ENCODE peak calls at places on chromosomes 1 and 21, in six cellular contexts. R is ovary, D is heart left ventricle, B is prostate gland, V is tibial nerve, F is Peyer's patch. O is an unnamed sample. For H3K36me3, the result is how much of the 10 kb centered on the place peaks cover.

GRCh38 chr1:28675921-28676257 is 7.3 kb downstream of the GMEB1 start:
- DNase-seq in R (no peak), D (no peak), B (no peak), V (no peak), F (no peak), O (no peak)

GRCh38 chr1:198125995-198126758 is 30.6 kb upstream of the NEK7 start:
- DNase-seq in R (no peak), D (no peak), B (no peak), V (no peak), F (no peak), O (no peak)

GRCh38 chr1:179230721-179231120 is 1.2 kb upstream of the ABL2 start:
- DNase-seq in R (no peak), D (no peak), B (no peak), V (no peak), F (no peak), O (no peak)

GRCh38 chr1:226577401-226578180 is 29.0 kb downstream of the STUM start:
- DNase-seq in R (no peak), D (no peak), B (no peak), V (no peak), F (peak), O (no peak)

GRCh38 chr1:119660253-119661078 is 12.4 kb upstream of the ZNF697 start:
- DNase-seq in R (no peak), D (no peak), B (no peak), V (no peak), F (no peak), O (no peak)

GRCh38 chr1:23394664-23395063 is 25.0 kb upstream of the ZNF436 start:
- DNase-seq in R (peak), D (peak), B (no peak), V (peak), F (peak), O (peak)

GRCh38 chr1:32539584-32540571 is 651 bp downstream of the ZBTB8A start:
- DNase-seq in R (peak), D (peak), B (peak), V (no peak), F (peak), O (peak)

GRCh38 chr1:59204001-59204400 is 92.9 kb upstream of the FGGY start:
- DNase-seq in R (no peak), D (peak), B (peak), V (peak), F (no peak), O (peak)

GRCh38 chr1:52556641-52557360 is 3.9 kb upstream of the TUT4 start:
- DNase-seq in R (no peak), D (no peak), B (no peak), V (no peak), F (no peak), O (no peak)

GRCh38 chr1:209480345-209480744 is 103.2 kb upstream of the CAMK1G start:
- DNase-seq in R (no peak), D (no peak), B (no peak), V (no peak), F (no peak), O (no peak)

GRCh38 chr21:37811711-37812110 is 104.5 kb downstream of the KCNJ6 start:
- DNase-seq in R (no peak), D (no peak), B (no peak), V (no peak), F (no peak), O (no peak)

GRCh38 chr1:181061891-181062777 is 26.4 kb upstream of the IER5 start:
- DNase-seq in R (no peak), D (peak), B (no peak), V (peak), F (peak), O (peak)

GRCh38 chr1:193408782-193409293 is 222.4 kb upstream of the B3GALT2 start:
- DNase-seq in R (peak), D (peak), B (peak), V (peak), F (peak), O (peak)

GRCh38 chr1:156970017-156970416 is 49.6 kb downstream of the LRRC71 start:
- DNase-seq in R (no peak), D (no peak), B (no peak), V (no peak), F (no peak), O (no peak)

GRCh38 chr1:62593825-62594394 is 3.4 kb upstream of the ANGPTL3 start:
- DNase-seq in R (no peak), D (no peak), B (no peak), V (no peak), F (no peak), O (no peak)

GRCh38 chr1:63592536-63593302 is 492 bp upstream of the PGM1 start:
- DNase-seq in R (no peak), D (no peak), B (no peak), V (no peak), F (no peak), O (no peak)

GRCh38 chr1:111707906-111708305 is 31.3 kb downstream of the INKA2 start:
- DNase-seq in R (no peak), D (no peak), B (no peak), V (no peak), F (no peak), O (no peak)
- H3K36me3 ChIP-seq in R (under half), D (half or more), B (under half), V (half or more), F (under half), O (under half)

GRCh38 chr1:40802078-40803075 is 18.8 kb downstream of the KCNQ4 start:
- DNase-seq in R (peak), D (peak), B (peak), V (peak), F (peak), O (peak)
- TF ChIP-seq POLR2A in R (no peak), D (no peak), B (peak), V (no peak), F (no peak), O (no peak)

DNA sequence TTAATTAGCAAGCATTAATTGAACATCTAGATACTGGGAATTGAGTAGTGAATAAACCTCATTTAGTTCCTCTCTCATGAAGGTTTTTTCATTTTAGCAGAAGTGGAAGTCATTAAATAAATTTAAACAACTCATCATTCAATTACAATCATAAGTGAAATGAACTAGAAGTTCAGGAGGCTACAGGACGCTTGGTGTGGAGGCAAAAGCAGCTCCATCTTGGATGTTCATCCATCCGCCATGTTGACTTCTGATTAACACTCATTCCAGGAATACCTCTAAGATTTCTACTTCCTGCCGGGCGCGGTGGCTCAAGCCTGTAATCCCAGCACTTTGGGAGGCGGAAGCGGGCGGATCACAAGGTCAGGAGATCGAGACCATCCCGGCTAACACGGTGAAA is 11.5 kb upstream of the NTPCR start:
- DNase-seq in R (no peak), D (no peak), B (no peak), V (no peak), F (no peak), O (no peak)
- TF ChIP-seq CTCF in R (no peak), D (no peak), B (no peak), V (no peak), F (no peak), O (no peak)

GRCh38 chr1:203017061-203017460 is 9.2 kb upstream of the PPFIA4 start:
- DNase-seq in R (no peak), D (no peak), B (no peak), V (no peak), F (no peak), O (no peak)

GRCh38 chr1:203017707-203018106 is 8.6 kb upstream of the PPFIA4 start:
- DNase-seq in R (no peak), D (no peak), B (no peak), V (no peak), F (no peak), O (no peak)
- H3K36me3 ChIP-seq in R (under half), D (half or more), B (under half), V (half or more), F (under half), O (half or more)